ENCODE peak calls at places on chromosomes 6 and 20, in eight cellular contexts. M is HepG2, I is ovary, J is adrenal gland, C is endothelial cell of umbilical vein, X is A549, B is GM12892, D is body of pancreas. O is an unnamed sample.

GRCh38 chr6:33088931-33089640 is 13.3 kb downstream of the HLA-DPB1 start:
- DNase-seq in M (no peak), J (no peak), C (no peak), X (no peak), B (no peak), D (no peak), I (no peak), O (no peak)

GRCh38 chr20:17569616-17570346 is at the start of gene DSTN:
- DNase-seq in D (peak; percentile 94), I (peak; percentile 97), C (peak; percentile 95), X (peak; percentile 96), M (peak; percentile 90), B (peak; percentile 89), J (peak; percentile 92), O (peak; percentile 89)

GRCh38 chr6:147509900-147510299 is 1.4 kb downstream of the SAMD5 start:
- DNase-seq in J (no peak), X (no peak), D (no peak), C (peak; percentile 20), B (no peak), I (no peak), M (peak; percentile 7), O (no peak)

GRCh38 chr20:63318391-63319163 is 25.6 kb downstream of the COL20A1 start:
- DNase-seq in X (no peak), M (no peak), D (no peak), C (no peak), J (no peak), I (peak; percentile 13), B (no peak), O (no peak)

GRCh38 chr20:58481541-58482021 is 33.6 kb downstream of the APCDD1L start:
- DNase-seq in C (peak; percentile 46), J (peak; percentile 74), D (no peak), X (peak; percentile 15), I (no peak), B (no peak), M (peak; percentile 42), O (peak; percentile 61)

GRCh38 chr6:168394606-168395005 is 46.4 kb upstream of the SMOC2 start:
- DNase-seq in D (no peak), X (no peak), C (no peak), J (no peak), I (no peak), B (no peak), M (no peak), O (no peak)

GRCh38 chr20:39605908-39606307 is 643.8 kb downstream of the DHX35 start:
- DNase-seq in B (no peak), X (no peak), M (no peak), I (no peak), J (no peak), D (no peak), C (no peak), O (no peak)

GRCh38 chr20:41406896-41407444 is 40.4 kb upstream of the EMILIN3 start:
- DNase-seq in M (no peak), D (no peak), B (no peak), C (no peak), J (no peak), I (no peak), X (no peak), O (no peak)

GRCh38 chr6:129175066-129175465 is 292.1 kb downstream of the LAMA2 start:
- DNase-seq in D (no peak), C (no peak), J (no peak), M (no peak), I (no peak), B (no peak), X (no peak), O (no peak)

GRCh38 chr6:22873531-22874136 is 304.3 kb downstream of the HDGFL1 start:
- DNase-seq in C (peak; percentile 62), J (no peak), D (no peak), I (peak; percentile 26), X (no peak), M (no peak), B (no peak), O (no peak)

GRCh38 chr20:6588296-6588695 is 179.2 kb upstream of the BMP2 start:
- DNase-seq in D (no peak), M (no peak), X (no peak), J (peak; percentile 25), B (no peak), I (no peak), C (peak; percentile 30), O (peak; percentile 89)

GRCh38 chr20:17808357-17808756 is 108.6 kb downstream of the BANF2 start:
- DNase-seq in X (no peak), I (peak; percentile 54), C (peak; percentile 53), B (no peak), D (peak; percentile 56), J (peak; percentile 64), M (peak; percentile 42), O (no peak)

DNA sequence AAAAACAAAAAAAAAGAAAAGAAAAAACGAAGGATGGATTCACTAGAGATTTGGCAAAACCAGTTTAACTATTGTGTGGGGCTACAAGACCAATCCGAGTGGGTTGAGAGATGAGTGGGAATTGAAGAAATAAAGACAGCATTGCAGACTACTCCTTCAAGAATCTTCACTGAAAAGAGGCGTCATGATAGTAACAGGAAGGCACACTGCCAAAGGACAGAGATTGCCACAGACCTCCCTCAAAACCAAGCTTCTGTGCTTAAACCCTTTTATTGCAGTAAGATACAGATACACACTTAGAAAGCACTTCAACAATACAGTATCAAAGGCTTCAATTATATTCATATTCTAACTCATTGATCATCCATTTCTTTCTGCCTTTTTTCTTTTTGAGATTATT is 103.9 kb downstream of the IPCEF1 start:
- DNase-seq in D (no peak), C (no peak), M (no peak), B (no peak), I (no peak), X (no peak), J (no peak), O (no peak)
- TF ChIP-seq POLR2A in D (no peak), C (no peak), M (no peak), B (no peak), I (no peak), X (no peak), J (no peak), O (no peak)

GRCh38 chr6:159726918-159727716 is at the start of gene WTAP:
- DNase-seq in I (peak; percentile 98), J (peak; percentile 97), B (peak; percentile 82), X (peak; percentile 74), C (peak; percentile 95), M (peak; percentile 95), D (peak; percentile 96), O (peak; percentile 98)
- TF ChIP-seq POLR2A in I (peak; percentile 81), J (peak; percentile 83), B (peak; percentile 94), X (peak; percentile 72), C (peak; percentile 58), M (peak; percentile 97), D (peak; percentile 80), O (peak; percentile 94)

GRCh38 chr20:25317351-25318075 is 69.6 kb downstream of the PYGB start:
- DNase-seq in D (no peak), B (no peak), M (no peak), J (peak; percentile 21), C (no peak), X (no peak), I (no peak), O (no peak)

GRCh38 chr20:25316506-25317190 is 68.8 kb downstream of the PYGB start:
- DNase-seq in M (no peak), J (peak; percentile 16), C (no peak), I (no peak), D (no peak), B (no peak), X (no peak), O (no peak)

GRCh38 chr20:25319241-25320034 is 71.2 kb downstream of the ABHD12 start:
- DNase-seq in J (peak; percentile 13), D (no peak), I (no peak), M (no peak), B (no peak), C (no peak), X (no peak), O (no peak)

GRCh38 chr20:25320035-25320800 is 70.4 kb downstream of the ABHD12 start:
- DNase-seq in I (no peak), C (no peak), D (no peak), X (no peak), J (peak; percentile 17), M (no peak), B (no peak), O (no peak)

GRCh38 chr20:25318471-25319240 is 70.8 kb downstream of the PYGB start:
- DNase-seq in C (no peak), M (no peak), X (no peak), J (peak; percentile 28), I (no peak), D (no peak), B (peak; percentile 66), O (no peak)
- TF ChIP-seq POLR2A in C (no peak), M (no peak), X (no peak), J (no peak), I (no peak), D (no peak), B (peak; percentile 73), O (no peak)

GRCh38 chr6:28776269-28777146 is 147.3 kb downstream of the TRIM27 start:
- DNase-seq in I (no peak), C (no peak), M (no peak), J (no peak), D (no peak), X (no peak), B (no peak), O (peak; percentile 23)
- TF ChIP-seq POLR2A in I (no peak), C (no peak), M (no peak), J (no peak), D (no peak), X (no peak), B (no peak), O (no peak)

GRCh38 chr20:35771689-35772562 is at the start of gene PHF20:
- DNase-seq in B (peak; percentile 88), I (peak; percentile 100), C (peak; percentile 96), M (peak; percentile 93), J (peak; percentile 100), D (peak; percentile 99), X (peak; percentile 90), O (peak; percentile 100)
- TF ChIP-seq POLR2A in B (peak; percentile 89), I (peak; percentile 89), C (peak; percentile 80), M (peak; percentile 89), J (peak; percentile 93), D (peak; percentile 33), X (peak; percentile 69), O (peak; percentile 80)

DNA sequence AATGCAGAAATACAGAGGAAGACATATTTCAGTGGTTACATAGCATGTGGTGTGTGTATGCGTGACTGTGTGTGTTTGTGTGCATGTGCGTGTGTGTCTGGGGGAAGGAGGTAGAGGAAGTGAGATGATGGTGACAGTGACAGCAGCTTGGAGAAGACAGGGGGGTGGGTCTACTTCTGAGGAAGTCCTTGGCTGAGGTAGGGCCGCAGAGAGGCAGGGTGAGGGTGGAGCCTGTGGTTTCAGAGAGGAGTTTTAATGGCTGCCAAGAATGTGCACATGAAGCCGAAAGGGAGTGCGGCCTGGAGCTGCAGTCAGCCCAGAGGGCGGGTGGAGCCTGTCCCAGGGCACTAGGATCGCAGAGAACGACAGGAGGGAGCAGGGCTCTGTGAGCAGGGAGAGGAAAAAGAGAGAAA is 22.7 kb upstream of the RNF24 start:
- DNase-seq in I (no peak), D (no peak), B (peak; percentile 69), X (no peak), C (no peak), J (peak; percentile 44), M (no peak), O (peak; percentile 68)
- TF ChIP-seq POLR2A in I (no peak), D (no peak), B (peak; percentile 71), X (no peak), C (no peak), J (no peak), M (no peak), O (peak; percentile 69)

O was measured in erythroblast.